ENCODE peak calls at places on chromosomes 12 and 14, in seven cellular contexts. One of them, this sample, is unnamed. For H3K36me3, the result is how much of the 10 kb centered on the place peaks cover.

GRCh38 chr14:68979722-68980552 is 835 bp upstream of the ACTN1 start:
- DNase-seq in Karpas-422: no peak
- DNase-seq in sigmoid colon: peak
- DNase-seq in HCT116: no peak
- DNase-seq in IMR-90: peak
- DNase-seq in tibial artery: peak
- DNase-seq in heart right ventricle: peak
- DNase-seq in this sample: peak

GRCh38 chr12:132550014-132550802 is 60.2 kb downstream of the LRCOL1 start:
- DNase-seq in IMR-90: no peak
- DNase-seq in Karpas-422: no peak
- DNase-seq in tibial artery: no peak
- DNase-seq in sigmoid colon: no peak
- DNase-seq in heart right ventricle: no peak
- DNase-seq in HCT116: no peak
- DNase-seq in this sample: no peak

GRCh38 chr12:95304673-95305198 is 87.1 kb downstream of the VEZT start:
- DNase-seq in Karpas-422: no peak
- DNase-seq in heart right ventricle: no peak
- DNase-seq in tibial artery: no peak
- DNase-seq in sigmoid colon: no peak
- DNase-seq in HCT116: no peak
- DNase-seq in IMR-90: peak
- DNase-seq in this sample: no peak

GRCh38 chr12:113445544-113446176 is 23.5 kb downstream of the SDSL start:
- DNase-seq in Karpas-422: peak
- DNase-seq in HCT116: no peak
- DNase-seq in heart right ventricle: no peak
- DNase-seq in IMR-90: no peak
- DNase-seq in tibial artery: no peak
- DNase-seq in sigmoid colon: no peak
- DNase-seq in this sample: no peak

GRCh38 chr12:94267907-94268575 is 119.7 kb downstream of the PLXNC1 start:
- DNase-seq in IMR-90: no peak
- DNase-seq in Karpas-422: no peak
- DNase-seq in sigmoid colon: no peak
- DNase-seq in heart right ventricle: no peak
- DNase-seq in tibial artery: no peak
- DNase-seq in HCT116: no peak
- DNase-seq in this sample: no peak

GRCh38 chr14:34161351-34162169 is 210.7 kb upstream of the EGLN3 start:
- DNase-seq in sigmoid colon: no peak
- DNase-seq in IMR-90: no peak
- DNase-seq in tibial artery: no peak
- DNase-seq in Karpas-422: no peak
- DNase-seq in heart right ventricle: no peak
- DNase-seq in HCT116: no peak
- DNase-seq in this sample: no peak

GRCh38 chr14:80946187-80946586 is 4.6 kb upstream of the CEP128 start:
- DNase-seq in heart right ventricle: no peak
- DNase-seq in Karpas-422: no peak
- DNase-seq in HCT116: no peak
- DNase-seq in tibial artery: no peak
- DNase-seq in sigmoid colon: no peak
- DNase-seq in IMR-90: peak
- DNase-seq in this sample: no peak

GRCh38 chr12:52570511-52570910 is 3.1 kb downstream of the KRT74 start:
- DNase-seq in tibial artery: no peak
- DNase-seq in heart right ventricle: no peak
- DNase-seq in Karpas-422: no peak
- DNase-seq in IMR-90: no peak
- DNase-seq in HCT116: no peak
- DNase-seq in sigmoid colon: no peak
- DNase-seq in this sample: no peak

GRCh38 chr12:77249892-77250291 is 184.5 kb upstream of the E2F7 start:
- DNase-seq in HCT116: no peak
- DNase-seq in IMR-90: no peak
- DNase-seq in Karpas-422: peak
- DNase-seq in sigmoid colon: no peak
- DNase-seq in heart right ventricle: no peak
- DNase-seq in tibial artery: no peak
- DNase-seq in this sample: no peak

GRCh38 chr12:79650440-79650839 is 40.3 kb downstream of the PAWR start:
- DNase-seq in heart right ventricle: no peak
- DNase-seq in HCT116: no peak
- DNase-seq in IMR-90: no peak
- DNase-seq in sigmoid colon: no peak
- DNase-seq in tibial artery: no peak
- DNase-seq in Karpas-422: no peak
- DNase-seq in this sample: no peak

GRCh38 chr12:121579981-121580868 is 598 bp downstream of the KDM2B start:
- DNase-seq in HCT116: no peak
- DNase-seq in Karpas-422: peak
- DNase-seq in heart right ventricle: peak
- DNase-seq in sigmoid colon: peak
- DNase-seq in IMR-90: peak
- DNase-seq in tibial artery: peak
- DNase-seq in this sample: peak

GRCh38 chr14:97490521-97491070 is 693.4 kb downstream of the VRK1 start:
- DNase-seq in sigmoid colon: no peak
- DNase-seq in Karpas-422: no peak
- DNase-seq in HCT116: no peak
- DNase-seq in IMR-90: no peak
- DNase-seq in tibial artery: no peak
- DNase-seq in heart right ventricle: no peak
- DNase-seq in this sample: no peak

GRCh38 chr14:85414142-85414541 is 115.8 kb upstream of the FLRT2 start:
- DNase-seq in IMR-90: no peak
- DNase-seq in heart right ventricle: no peak
- DNase-seq in sigmoid colon: no peak
- DNase-seq in HCT116: no peak
- DNase-seq in Karpas-422: no peak
- DNase-seq in tibial artery: no peak
- DNase-seq in this sample: no peak

GRCh38 chr12:51070004-51070403 is 13.4 kb downstream of the CSRNP2 start:
- DNase-seq in IMR-90: peak
- DNase-seq in HCT116: no peak
- DNase-seq in tibial artery: no peak
- DNase-seq in heart right ventricle: no peak
- DNase-seq in Karpas-422: no peak
- DNase-seq in sigmoid colon: no peak
- DNase-seq in this sample: no peak

GRCh38 chr12:51067229-51067628 is 16.2 kb downstream of the CSRNP2 start:
- DNase-seq in heart right ventricle: no peak
- DNase-seq in tibial artery: no peak
- DNase-seq in sigmoid colon: no peak
- DNase-seq in HCT116: no peak
- DNase-seq in Karpas-422: no peak
- DNase-seq in IMR-90: no peak
- DNase-seq in this sample: no peak

GRCh38 chr12:51062631-51063397 is 14.7 kb downstream of the LETMD1 start:
- DNase-seq in Karpas-422: no peak
- DNase-seq in IMR-90: no peak
- DNase-seq in HCT116: no peak
- DNase-seq in heart right ventricle: no peak
- DNase-seq in tibial artery: no peak
- DNase-seq in sigmoid colon: no peak
- DNase-seq in this sample: no peak

GRCh38 chr12:51067771-51068170 is 15.6 kb downstream of the CSRNP2 start:
- DNase-seq in IMR-90: no peak
- DNase-seq in sigmoid colon: no peak
- DNase-seq in tibial artery: no peak
- DNase-seq in heart right ventricle: no peak
- DNase-seq in Karpas-422: no peak
- DNase-seq in HCT116: no peak
- DNase-seq in this sample: no peak

DNA sequence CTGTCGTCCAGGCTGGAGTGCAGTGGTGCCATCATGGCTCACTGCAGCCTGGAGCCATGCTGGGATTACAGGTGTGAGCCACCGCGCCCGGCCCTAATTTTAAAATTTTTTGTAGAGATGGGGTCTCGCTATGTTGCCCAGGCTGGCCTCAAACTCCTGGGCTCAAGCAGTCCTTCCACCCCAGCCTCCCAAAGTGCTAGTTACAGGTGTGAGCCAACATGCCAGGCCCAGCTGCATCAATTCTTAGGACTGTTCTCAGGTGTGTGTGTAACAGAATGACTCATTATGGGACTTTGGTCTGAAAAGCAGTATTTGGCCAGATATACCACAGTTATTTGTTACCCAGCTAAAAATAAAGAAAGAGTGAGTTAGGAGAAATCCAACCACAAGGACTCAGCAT is 17.4 kb downstream of the LETMD1 start:
- DNase-seq in tibial artery: no peak
- DNase-seq in heart right ventricle: no peak
- DNase-seq in IMR-90: no peak
- DNase-seq in HCT116: no peak
- DNase-seq in sigmoid colon: no peak
- DNase-seq in Karpas-422: no peak
- DNase-seq in this sample: no peak
- H3K36me3 ChIP-seq in tibial artery: half or more
- H3K36me3 ChIP-seq in heart right ventricle: under half
- H3K36me3 ChIP-seq in IMR-90: half or more
- H3K36me3 ChIP-seq in HCT116: under half
- H3K36me3 ChIP-seq in sigmoid colon: half or more
- H3K36me3 ChIP-seq in Karpas-422: under half
- H3K36me3 ChIP-seq in this sample: half or more

DNA sequence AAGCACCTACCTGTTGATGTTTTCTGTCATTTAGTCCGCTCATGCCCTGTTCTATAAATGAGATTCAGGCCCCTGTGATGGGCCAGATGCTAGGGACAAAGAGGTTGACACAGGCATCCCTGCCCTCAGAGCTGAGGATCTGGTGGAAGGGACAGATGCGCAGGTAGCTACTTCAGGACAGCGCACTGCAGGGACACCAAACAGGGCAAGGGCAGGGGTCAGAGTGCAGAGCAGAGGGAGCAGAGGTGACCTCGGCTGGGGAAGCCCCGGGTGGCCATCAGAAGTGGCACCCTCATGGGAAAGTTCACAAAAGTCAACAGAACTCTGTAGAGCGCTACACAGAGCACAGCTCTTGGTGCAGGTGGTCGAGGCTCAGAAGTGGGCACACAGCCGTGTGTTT is 5.6 kb upstream of the PNMA1 start:
- DNase-seq in HCT116: no peak
- DNase-seq in sigmoid colon: no peak
- DNase-seq in IMR-90: peak
- DNase-seq in heart right ventricle: no peak
- DNase-seq in tibial artery: no peak
- DNase-seq in Karpas-422: no peak
- DNase-seq in this sample: no peak
- H3K36me3 ChIP-seq in HCT116: under half
- H3K36me3 ChIP-seq in sigmoid colon: under half
- H3K36me3 ChIP-seq in IMR-90: half or more
- H3K36me3 ChIP-seq in heart right ventricle: under half
- H3K36me3 ChIP-seq in tibial artery: under half
- H3K36me3 ChIP-seq in Karpas-422: half or more
- H3K36me3 ChIP-seq in this sample: half or more

GRCh38 chr14:101986953-101987352 is 22.6 kb downstream of the DYNC1H1 start:
- DNase-seq in heart right ventricle: no peak
- DNase-seq in Karpas-422: no peak
- DNase-seq in HCT116: no peak
- DNase-seq in IMR-90: no peak
- DNase-seq in sigmoid colon: no peak
- DNase-seq in tibial artery: no peak
- DNase-seq in this sample: no peak
- H3K36me3 ChIP-seq in heart right ventricle: half or more
- H3K36me3 ChIP-seq in Karpas-422: half or more
- H3K36me3 ChIP-seq in HCT116: half or more
- H3K36me3 ChIP-seq in IMR-90: half or more
- H3K36me3 ChIP-seq in sigmoid colon: half or more
- H3K36me3 ChIP-seq in tibial artery: half or more
- H3K36me3 ChIP-seq in this sample: half or more

DNA sequence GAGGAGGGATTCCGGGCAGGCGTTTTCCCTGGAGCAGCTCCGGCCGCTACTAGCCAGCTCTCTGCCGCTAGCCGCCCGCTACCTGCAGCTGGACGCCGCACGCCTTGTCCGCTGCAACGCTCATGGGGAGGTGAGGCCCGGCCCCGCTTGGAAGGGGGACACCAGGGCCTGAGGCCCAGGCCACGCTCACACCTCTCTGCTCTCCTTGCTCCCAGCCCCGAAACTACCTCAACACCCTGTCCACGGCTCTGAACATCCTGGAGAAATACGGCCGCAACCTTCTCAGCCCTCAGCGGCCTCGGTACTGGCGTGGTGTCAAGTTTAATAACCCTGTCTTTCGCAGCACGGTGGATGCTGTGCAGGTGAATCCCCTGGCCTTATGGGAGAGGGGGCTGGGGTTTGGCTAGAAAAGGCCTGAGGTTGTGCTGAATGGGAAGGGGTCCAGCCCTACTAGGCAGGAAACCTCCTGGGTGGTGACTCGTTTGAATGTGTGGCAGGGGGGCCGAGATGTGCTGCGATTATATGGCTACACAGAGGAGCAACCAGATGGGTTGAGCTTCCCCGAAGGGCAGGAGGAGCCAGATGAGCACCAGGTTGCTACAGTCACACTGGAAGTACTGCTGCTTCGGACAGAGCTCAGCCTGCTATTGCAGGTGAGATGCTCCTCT is 597 bp downstream of the RNF31 start:
- DNase-seq in tibial artery: peak
- DNase-seq in sigmoid colon: peak
- DNase-seq in heart right ventricle: no peak
- DNase-seq in HCT116: no peak
- DNase-seq in IMR-90: no peak
- DNase-seq in Karpas-422: peak
- DNase-seq in this sample: no peak
- H3K36me3 ChIP-seq in tibial artery: under half
- H3K36me3 ChIP-seq in sigmoid colon: under half
- H3K36me3 ChIP-seq in heart right ventricle: under half
- H3K36me3 ChIP-seq in HCT116: under half
- H3K36me3 ChIP-seq in IMR-90: under half
- H3K36me3 ChIP-seq in Karpas-422: under half
- H3K36me3 ChIP-seq in this sample: half or more

DNA sequence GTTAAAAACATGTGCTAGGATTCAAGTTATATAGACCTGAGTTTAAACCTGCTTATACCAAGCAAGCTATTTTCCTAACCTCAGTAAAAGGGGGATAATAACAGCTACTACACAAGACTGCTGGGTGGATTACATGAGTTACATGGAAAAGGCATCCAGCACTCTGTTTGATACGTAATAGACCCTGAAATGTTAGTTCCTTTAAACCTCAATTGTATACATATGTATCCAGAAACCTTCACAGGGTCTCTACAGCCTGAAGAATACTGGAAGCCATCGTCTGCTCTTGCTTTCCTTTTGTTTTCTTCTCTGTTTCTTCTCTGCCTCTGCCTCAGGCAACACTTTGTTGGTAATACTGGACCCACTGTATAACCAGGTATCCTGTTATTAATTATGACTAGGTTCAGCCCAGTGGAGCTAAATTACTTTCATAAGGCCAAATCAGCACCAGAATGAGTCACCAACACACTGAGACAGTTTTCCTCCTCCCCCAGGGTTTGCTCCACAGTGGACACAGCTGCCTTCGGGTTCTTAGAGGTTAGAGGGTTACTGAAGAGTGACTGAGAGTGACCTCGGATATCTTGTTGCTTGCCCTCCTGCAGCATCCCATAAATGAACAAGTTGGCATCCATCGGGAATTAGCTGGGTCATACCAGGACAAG is 127.1 kb downstream of the CAPZA3 start:
- DNase-seq in HCT116: no peak
- DNase-seq in tibial artery: no peak
- DNase-seq in sigmoid colon: no peak
- DNase-seq in Karpas-422: no peak
- DNase-seq in heart right ventricle: no peak
- DNase-seq in IMR-90: peak
- DNase-seq in this sample: no peak
- H3K36me3 ChIP-seq in HCT116: under half
- H3K36me3 ChIP-seq in tibial artery: under half
- H3K36me3 ChIP-seq in sigmoid colon: under half
- H3K36me3 ChIP-seq in Karpas-422: under half
- H3K36me3 ChIP-seq in heart right ventricle: under half
- H3K36me3 ChIP-seq in IMR-90: under half
- H3K36me3 ChIP-seq in this sample: under half